ENCODE peak calls at places on chromosome 10, in four cellular contexts. F is cardiac fibroblast, A is hepatocyte, Z is lower leg skin. Y is an unnamed sample.

GRCh38 chr10:5832946-5833345 is 19.7 kb upstream of the GDI2 start:
- DNase-seq in F (no peak), A (no peak), Z (peak), Y (no peak)

GRCh38 chr10:47423476-47423875 is 39.4 kb upstream of the ZNF488 start:
- DNase-seq in Z (no peak), A (no peak), F (no peak), Y (peak)

GRCh38 chr10:70742537-70743429 is 42.4 kb downstream of the TBATA start:
- DNase-seq in A (peak), F (peak), Z (no peak), Y (no peak)

GRCh38 chr10:69496352-69497234 is 45.3 kb downstream of the TSPAN15 start:
- DNase-seq in F (no peak), A (no peak), Z (no peak), Y (no peak)

GRCh38 chr10:71366710-71367109 is 30.0 kb upstream of the CDH23 start:
- DNase-seq in Z (no peak), F (no peak), A (no peak), Y (no peak)

GRCh38 chr10:15112657-15113056 is 15.5 kb downstream of the RPP38 start:
- DNase-seq in F (no peak), A (no peak), Z (no peak), Y (no peak)

GRCh38 chr10:83692196-83692595 is 447.1 kb upstream of the GHITM start:
- DNase-seq in A (no peak), F (no peak), Z (no peak), Y (no peak)

GRCh38 chr10:127679642-127680255 is 57.2 kb upstream of the FOXI2 start:
- DNase-seq in A (no peak), Z (no peak), F (no peak), Y (no peak)

GRCh38 chr10:114343623-114344306 is 60.5 kb downstream of the AFAP1L2 start:
- DNase-seq in F (no peak), Z (no peak), A (no peak), Y (no peak)

GRCh38 chr10:4176500-4177281 is 391.7 kb upstream of the KLF6 start:
- DNase-seq in F (no peak), A (no peak), Z (no peak), Y (no peak)

GRCh38 chr10:4181690-4182089 is 396.7 kb upstream of the KLF6 start:
- DNase-seq in Z (no peak), F (no peak), A (no peak), Y (no peak)

GRCh38 chr10:4177826-4178225 is 392.8 kb upstream of the KLF6 start:
- DNase-seq in F (peak), Z (no peak), A (no peak), Y (no peak)

GRCh38 chr10:4183761-4184261 is 398.8 kb upstream of the KLF6 start:
- DNase-seq in A (peak), Z (no peak), F (peak), Y (no peak)

GRCh38 chr10:4181075-4181474 is 396.1 kb upstream of the KLF6 start:
- DNase-seq in F (no peak), Z (no peak), A (no peak), Y (no peak)
- H3K4me3 ChIP-seq in F (no peak), Z (no peak), A (no peak), Y (no peak)

GRCh38 chr10:19815478-19816419 is 483 bp upstream of the PLXDC2 start:
- DNase-seq in Z (peak), A (peak), F (peak), Y (peak)

GRCh38 chr10:19819419-19820033 is 3.3 kb downstream of the PLXDC2 start:
- DNase-seq in Z (peak), F (peak), A (peak), Y (no peak)

GRCh38 chr10:19816420-19817250 is at the start of gene PLXDC2:
- DNase-seq in Z (peak), A (peak), F (peak), Y (peak)

GRCh38 chr10:19815036-19815435 is 1.2 kb upstream of the PLXDC2 start:
- DNase-seq in F (no peak), Z (no peak), A (no peak), Y (no peak)

DNA sequence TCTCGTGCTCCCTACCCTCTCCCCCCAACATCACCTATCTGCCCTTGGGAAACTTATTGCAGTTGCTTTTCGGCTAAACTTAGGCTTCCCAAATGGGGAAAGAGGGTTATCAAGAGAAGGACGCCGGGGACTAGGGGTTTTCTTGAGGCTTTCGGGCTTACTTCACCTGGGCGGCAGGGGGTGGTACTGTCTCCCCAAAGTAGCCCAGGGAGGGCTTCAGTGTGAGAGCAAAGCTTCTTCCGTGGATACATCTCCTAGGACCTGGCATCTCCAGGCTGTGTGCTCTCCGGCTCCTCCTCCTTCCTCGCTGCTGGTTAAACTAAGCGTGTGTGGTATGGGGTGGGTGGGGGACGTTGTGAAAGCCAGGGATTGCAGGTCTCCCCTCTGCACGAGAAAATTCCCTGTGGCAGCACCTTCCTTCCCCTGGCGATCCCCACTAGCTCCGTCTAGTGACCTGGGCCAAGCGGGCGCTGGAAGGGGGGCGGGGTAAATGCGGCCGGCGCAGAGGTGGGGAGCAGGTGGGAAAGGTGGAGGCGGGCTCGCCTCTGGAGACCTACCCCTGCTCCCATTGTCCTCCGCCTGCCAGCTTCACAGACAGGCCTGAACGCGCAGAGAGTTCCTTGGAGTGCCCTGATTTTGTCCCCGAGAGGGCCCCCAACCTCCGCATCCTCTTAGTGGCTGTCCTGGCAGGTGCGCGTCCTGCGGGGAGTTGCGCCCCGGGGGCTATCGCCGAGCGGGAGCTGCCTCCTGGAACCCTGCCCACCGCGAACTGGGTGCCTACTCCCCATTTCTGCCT is 1.2 kb downstream of the PLXDC2 start:
- DNase-seq in A (peak), Z (peak), F (peak), Y (no peak)
- TF ChIP-seq CTCF in A (peak), Z (no peak), F (peak), Y (no peak)

GRCh38 chr10:75450062-75450429 is 18.6 kb downstream of the LRMDA start:
- DNase-seq in A (no peak), Z (no peak), F (no peak), Y (no peak)
- H3K4me3 ChIP-seq in A (no peak), Z (no peak), F (no peak), Y (no peak)

GRCh38 chr10:29517352-29517923 is 117.3 kb downstream of the SVIL start:
- DNase-seq in Z (no peak), F (peak), A (peak), Y (no peak)
- TF ChIP-seq CTCF in Z (no peak), F (peak), A (peak), Y (peak)

GRCh38 chr10:119655566-119656001 is 4.4 kb downstream of the BAG3 start:
- DNase-seq in Z (peak), F (peak), A (peak), Y (peak)

GRCh38 chr10:119653209-119653608 is 2.0 kb downstream of the BAG3 start:
- DNase-seq in A (no peak), F (no peak), Z (no peak), Y (no peak)

GRCh38 chr10:119656760-119657159 is 5.6 kb downstream of the BAG3 start:
- DNase-seq in Z (no peak), A (no peak), F (no peak), Y (no peak)

GRCh38 chr10:119652361-119652760 is 1.2 kb downstream of the BAG3 start:
- DNase-seq in F (peak), A (peak), Z (no peak), Y (no peak)

DNA sequence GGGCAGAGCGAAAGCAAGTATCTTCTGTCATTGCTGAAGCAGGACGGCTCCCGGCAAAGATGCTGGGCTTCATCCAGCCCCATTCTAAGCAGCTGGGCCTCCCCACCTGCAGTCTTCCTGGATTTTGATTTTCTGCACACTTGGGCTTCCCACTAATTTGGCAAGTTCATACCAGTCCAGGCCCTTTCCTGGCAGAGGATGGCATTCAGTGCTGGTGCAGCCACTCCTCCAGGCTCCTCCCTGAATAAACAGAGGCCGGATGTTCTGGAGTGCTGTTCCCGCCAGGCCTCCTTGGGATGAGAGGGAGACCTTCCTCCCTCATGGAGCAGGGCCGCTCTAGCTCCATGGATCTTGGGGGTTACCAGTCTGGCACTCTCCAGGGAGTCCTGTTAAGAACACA is 3.4 kb downstream of the BAG3 start:
- DNase-seq in Z (peak), A (no peak), F (peak), Y (peak)
- H3K4me3 ChIP-seq in Z (no peak), A (no peak), F (peak), Y (no peak)

GRCh38 chr10:125747417-125747816 is 27.9 kb downstream of the EDRF1 start:
- DNase-seq in A (no peak), Z (no peak), F (no peak), Y (no peak)
- TF ChIP-seq CTCF in A (no peak), Z (no peak), F (no peak), Y (no peak)

DNA sequence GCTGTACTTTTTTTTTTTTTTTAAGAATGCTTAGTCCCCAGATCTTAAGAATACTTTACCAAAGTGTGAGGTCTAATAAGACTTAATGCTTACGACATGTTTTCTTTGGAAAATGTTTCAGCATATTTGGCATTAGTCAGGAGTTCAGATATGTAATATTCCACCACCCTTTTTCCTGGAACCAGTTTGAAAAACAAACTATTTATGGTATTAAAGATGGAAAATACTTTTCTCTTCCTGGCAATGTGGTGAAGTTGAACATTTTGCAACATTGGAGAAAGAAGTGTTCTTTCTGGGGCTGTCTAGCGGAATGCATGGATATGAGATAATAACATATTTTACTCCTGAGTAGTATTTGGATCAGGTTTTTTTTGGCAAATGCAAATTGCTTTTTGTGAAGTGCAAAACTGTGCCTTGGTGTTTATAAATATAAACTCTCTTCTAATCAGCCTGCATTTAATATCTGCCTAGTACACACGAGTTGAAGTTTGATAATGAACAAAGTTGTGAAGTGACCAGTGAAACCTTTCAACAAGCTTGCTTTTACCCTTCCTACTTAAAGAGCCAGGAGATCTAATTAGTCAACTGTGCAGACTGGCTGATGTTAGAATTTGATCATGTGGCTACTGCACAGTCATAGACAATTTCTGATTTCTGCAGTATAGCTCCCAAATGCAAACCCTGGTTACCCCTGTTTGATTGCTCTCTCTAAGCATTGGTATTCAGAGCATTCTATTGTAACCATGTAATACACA is 20.9 kb downstream of the MAP3K8 start:
- DNase-seq in F (peak), Z (no peak), A (peak), Y (no peak)
- H3K4me3 ChIP-seq in F (no peak), Z (no peak), A (no peak), Y (no peak)

GRCh38 chr10:33106767-33107166 is 148.7 kb upstream of the ITGB1 start:
- DNase-seq in F (no peak), A (no peak), Z (no peak), Y (no peak)
- TF ChIP-seq CTCF in F (no peak), A (no peak), Z (no peak), Y (no peak)

GRCh38 chr10:103600325-103600724 is 106.8 kb downstream of the NEURL1 start:
- DNase-seq in Z (no peak), A (no peak), F (no peak), Y (no peak)
- H3K4me3 ChIP-seq in Z (no peak), A (no peak), F (no peak), Y (no peak)

DNA sequence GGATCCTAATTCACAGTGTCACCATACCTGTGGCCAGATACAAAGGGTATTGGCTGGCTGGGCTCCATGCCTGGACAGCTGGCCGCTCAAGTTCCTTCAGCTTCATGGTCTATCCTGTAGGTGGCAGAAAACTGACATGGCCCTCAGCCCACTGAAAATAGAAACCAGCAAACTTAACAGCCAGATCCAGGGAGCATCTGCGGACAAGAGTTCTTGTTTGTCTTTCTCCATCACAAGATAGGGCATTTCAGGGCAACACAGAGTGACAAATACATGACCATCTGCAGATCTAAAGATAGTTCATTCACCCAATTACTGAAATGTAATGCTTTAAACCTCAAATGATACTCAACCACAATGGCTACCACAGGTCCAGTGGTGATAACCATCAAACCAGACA is 2.8 kb downstream of the SEC31B start:
- DNase-seq in Z (no peak), F (no peak), A (no peak), Y (no peak)
- TF ChIP-seq CTCF in Z (no peak), F (peak), A (peak), Y (no peak)